ENCODE peak calls at places on chromosomes 1 and 21, in four cellular contexts. Y is K562, Z is HepG2, E is GM12878. P is an unnamed sample.
A peak's percentile ranks its signal among the peaks of the same experiment; 100 is the strongest.

GRCh38 chr1:19349999-19350398 is 37.9 kb downstream of the SLC66A1 start:
- DNase-seq in Y (no peak), Z (no peak), E (no peak), P (no peak)

GRCh38 chr1:107877092-107877491 is 87.9 kb downstream of the VAV3 start:
- DNase-seq in Y (no peak), Z (no peak), E (no peak), P (no peak)

GRCh38 chr1:192435704-192436103 is 118.9 kb downstream of the RGS21 start:
- DNase-seq in Y (no peak), Z (no peak), E (no peak), P (no peak)

GRCh38 chr21:21000576-21001175 is 2.5 kb downstream of the NCAM2 start:
- DNase-seq in Y (no peak), Z (no peak), E (no peak), P (no peak)

GRCh38 chr21:32467291-32467690 is 54.8 kb downstream of the EVA1C start:
- DNase-seq in Y (no peak), Z (no peak), E (no peak), P (peak; percentile 21)

GRCh38 chr1:226519741-226520598 is 28.6 kb upstream of the STUM start:
- DNase-seq in Y (no peak), Z (no peak), E (no peak), P (peak; percentile 35)

GRCh38 chr1:232635778-232636356 is 5.9 kb upstream of the SIPA1L2 start:
- DNase-seq in Y (peak; percentile 54), Z (peak; percentile 23), E (no peak), P (no peak)

GRCh38 chr21:26147535-26147934 is 23.0 kb downstream of the APP start:
- DNase-seq in Y (no peak), Z (no peak), E (no peak), P (no peak)

GRCh38 chr1:17277511-17278159 is 28.7 kb downstream of the PADI3 start:
- DNase-seq in Y (no peak), Z (no peak), E (no peak), P (no peak)

GRCh38 chr21:32946654-32947053 is 79.1 kb upstream of the OLIG2 start:
- DNase-seq in Y (no peak), Z (no peak), E (no peak), P (no peak)

GRCh38 chr1:33163621-33164071 is 18.2 kb downstream of the TRIM62 start:
- DNase-seq in Y (no peak), Z (no peak), E (no peak), P (peak; percentile 36)

GRCh38 chr1:109793486-109794318 is 30.0 kb upstream of the EPS8L3 start:
- DNase-seq in Y (no peak), Z (no peak), E (no peak), P (no peak)

GRCh38 chr1:155946633-155947219 is 5.3 kb downstream of the RXFP4 start:
- DNase-seq in Y (no peak), Z (no peak), E (no peak), P (no peak)

GRCh38 chr1:178931843-178932551 is 61.1 kb upstream of the ANGPTL1 start:
- DNase-seq in Y (no peak), Z (no peak), E (no peak), P (no peak)

GRCh38 chr1:39898648-39899603 is 2.8 kb downstream of the MYCL start:
- DNase-seq in Y (peak; percentile 99), Z (peak; percentile 82), E (no peak), P (peak; percentile 87)

GRCh38 chr1:246795906-246796694 is 71.9 kb downstream of the SCCPDH start:
- DNase-seq in Y (no peak), Z (no peak), E (no peak), P (no peak)

GRCh38 chr1:246792603-246793002 is 68.4 kb downstream of the SCCPDH start:
- DNase-seq in Y (no peak), Z (no peak), E (no peak), P (no peak)

GRCh38 chr1:246795094-246795671 is 71.0 kb downstream of the SCCPDH start:
- DNase-seq in Y (no peak), Z (no peak), E (no peak), P (peak; percentile 59)

GRCh38 chr1:246793331-246793890 is 69.2 kb downstream of the SCCPDH start:
- DNase-seq in Y (no peak), Z (no peak), E (no peak), P (no peak)

DNA sequence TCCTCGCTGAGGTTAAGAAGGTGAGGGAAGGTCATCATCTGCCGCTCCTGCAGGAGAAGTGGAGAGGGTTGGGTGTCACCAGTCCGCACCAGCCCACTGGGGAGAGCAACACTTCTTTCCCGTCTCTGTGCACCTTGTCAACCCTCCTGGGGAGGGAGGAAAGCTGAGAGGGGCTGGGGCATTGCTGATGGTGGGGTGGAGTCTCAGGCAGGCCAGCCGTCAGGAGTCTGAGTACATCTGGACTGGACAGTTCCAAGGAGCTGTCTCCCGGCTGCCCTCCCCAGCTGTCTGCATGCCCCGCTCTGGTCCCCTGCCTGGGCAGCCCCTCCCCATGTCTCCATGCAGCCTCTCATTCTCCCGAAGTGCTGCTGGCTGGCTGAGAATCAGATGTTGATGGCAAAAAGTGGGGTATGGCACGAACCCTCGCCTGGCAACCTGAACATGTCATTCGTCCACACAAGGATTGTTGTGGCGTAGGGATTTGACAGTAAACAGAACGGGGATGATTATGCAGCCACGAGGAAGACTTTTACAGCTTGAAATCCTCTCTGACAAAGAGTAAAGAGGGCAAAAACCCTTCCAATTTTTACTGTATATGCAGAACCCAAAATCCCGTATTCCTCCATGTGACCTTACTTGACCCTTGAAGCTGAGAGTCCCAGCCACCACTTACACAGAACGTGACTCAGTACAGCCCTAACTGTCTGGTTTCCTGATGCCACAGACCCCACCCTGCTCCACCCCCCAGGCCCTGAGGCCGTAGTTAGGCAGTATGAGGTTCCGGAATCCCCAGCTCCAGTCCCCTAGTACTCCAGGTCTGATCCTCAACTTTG is 70.3 kb downstream of the SCCPDH start:
- DNase-seq in Y (peak; percentile 48), Z (no peak), E (no peak), P (no peak)
- TF ChIP-seq ETV6 in Y (no peak), Z (no peak), E (no peak), P (no peak)

GRCh38 chr1:15148975-15149374 is 4.6 kb upstream of the TMEM51 start:
- DNase-seq in Y (no peak), Z (no peak), E (no peak), P (no peak)
- TF ChIP-seq ETV6 in Y (no peak), Z (no peak), E (no peak), P (no peak)

DNA sequence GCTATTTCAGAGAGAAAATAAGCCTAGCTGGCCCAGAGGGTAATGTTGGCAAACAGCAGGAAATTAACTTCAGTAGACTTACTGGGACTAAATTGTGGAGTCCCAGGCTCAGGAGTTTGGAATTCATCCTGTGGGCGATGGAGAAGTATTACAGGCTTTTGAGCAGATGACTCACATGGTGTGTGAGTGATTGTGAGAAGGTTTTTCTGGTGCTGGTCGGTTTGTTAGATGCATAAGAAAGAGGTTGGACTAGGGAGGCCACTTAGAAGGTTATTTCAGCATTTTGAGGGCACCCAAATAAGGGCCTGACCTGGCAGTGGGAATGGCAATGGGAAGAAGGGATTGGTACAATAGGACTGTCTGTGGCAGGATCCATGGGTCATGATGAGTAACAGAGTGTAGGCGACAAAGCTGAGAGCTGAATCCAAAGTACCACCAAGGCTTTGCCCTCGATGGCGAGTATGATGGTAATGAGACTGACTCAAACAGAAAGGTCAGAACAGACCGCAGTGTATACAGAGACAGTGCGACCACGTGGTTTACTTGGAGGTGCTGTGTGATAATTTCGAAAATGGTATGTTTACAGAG is 69.2 kb upstream of the KIF26B start:
- DNase-seq in Y (no peak), Z (peak; percentile 71), E (peak; percentile 7), P (no peak)
- TF ChIP-seq ETV6 in Y (no peak), Z (no peak), E (no peak), P (no peak)

GRCh38 chr1:7292714-7293419 is 478.2 kb upstream of the VAMP3 start:
- DNase-seq in Y (no peak), Z (no peak), E (no peak), P (no peak)
- TF ChIP-seq ETV6 in Y (no peak), Z (no peak), E (no peak), P (no peak)

DNA sequence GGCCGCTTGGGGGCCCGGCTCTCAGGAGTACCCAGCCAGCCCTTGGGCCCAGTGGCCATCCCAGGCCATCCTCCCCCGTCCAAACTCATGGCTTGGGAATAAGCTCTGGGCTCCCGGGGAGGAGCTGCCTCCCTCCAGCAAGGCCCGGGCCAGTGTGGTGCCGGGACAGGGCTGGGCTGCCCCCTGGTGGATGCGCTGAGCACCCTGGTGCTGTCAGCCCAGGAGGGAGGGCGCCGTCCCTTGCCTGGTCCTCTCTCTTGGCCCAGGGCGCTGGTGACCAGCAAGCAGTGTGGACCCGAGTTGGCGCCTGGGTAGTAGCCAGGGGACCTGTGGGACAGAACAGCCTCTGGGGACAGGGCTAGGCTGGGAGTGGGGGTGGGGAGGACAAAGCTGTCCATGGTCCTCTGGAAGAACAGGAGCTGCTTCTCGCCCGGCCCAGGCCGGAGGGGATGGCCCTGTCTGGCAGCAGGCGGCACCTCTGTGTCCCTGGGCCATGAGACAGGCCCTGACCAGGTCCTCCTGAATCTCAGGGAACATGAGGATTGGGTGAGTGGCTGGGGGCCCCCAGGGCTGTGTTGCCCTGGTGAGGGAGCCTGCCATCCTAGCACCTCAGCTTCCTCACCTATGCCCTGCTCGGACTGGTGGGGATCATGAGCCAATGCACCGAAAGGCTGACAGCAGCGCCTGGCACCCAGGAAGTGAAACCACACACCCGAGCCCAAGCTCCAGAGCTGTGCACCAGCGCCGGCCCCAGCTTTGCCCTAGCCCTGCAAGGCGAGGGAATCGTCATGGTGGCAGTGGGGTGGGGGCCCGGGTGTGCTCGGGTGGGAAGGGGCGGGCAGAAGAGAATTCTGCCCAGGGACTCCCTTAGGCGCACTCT is 9.4 kb downstream of the MORN1 start:
- DNase-seq in Y (peak; percentile 93), Z (peak; percentile 45), E (no peak), P (peak; percentile 87)
- TF ChIP-seq ETV6 in Y (no peak), Z (no peak), E (no peak), P (peak; percentile 47)

GRCh38 chr1:42930178-42931107 is 28.2 kb downstream of the SLC2A1 start:
- DNase-seq in Y (peak; percentile 7), Z (no peak), E (no peak), P (no peak)
- TF ChIP-seq ETV6 in Y (no peak), Z (no peak), E (no peak), P (no peak)

GRCh38 chr1:32051706-32052105 is 21.0 kb upstream of the TMEM39B start:
- DNase-seq in Y (no peak), Z (no peak), E (no peak), P (no peak)

GRCh38 chr1:32055426-32055825 is 17.3 kb upstream of the TMEM39B start:
- DNase-seq in Y (no peak), Z (no peak), E (no peak), P (no peak)

GRCh38 chr1:32048440-32048839 is 24.3 kb upstream of the TMEM39B start:
- DNase-seq in Y (no peak), Z (no peak), E (no peak), P (no peak)

GRCh38 chr1:32056598-32056997 is 16.1 kb upstream of the TMEM39B start:
- DNase-seq in Y (no peak), Z (no peak), E (no peak), P (no peak)

DNA sequence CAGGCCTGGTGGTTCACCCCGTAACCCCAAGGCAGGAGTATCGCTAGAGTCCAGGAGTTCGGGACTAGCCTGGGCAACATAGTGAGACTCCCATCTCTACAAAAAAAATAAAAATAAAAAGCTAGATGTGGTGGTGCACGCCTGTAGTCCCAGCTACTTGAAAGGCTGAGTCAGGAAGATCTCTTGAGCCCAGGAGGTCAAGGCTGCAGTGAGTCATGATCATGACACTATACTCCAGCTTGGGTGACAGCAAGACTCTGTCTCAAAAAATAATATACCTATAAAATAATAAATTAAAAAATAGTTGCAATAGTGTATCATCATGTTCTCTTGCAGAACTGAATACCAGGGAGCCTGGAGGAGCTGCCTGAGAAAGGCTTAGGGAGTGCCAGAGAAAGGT is 19.9 kb upstream of the TMEM39B start:
- DNase-seq in Y (no peak), Z (no peak), E (no peak), P (no peak)
- TF ChIP-seq ETV6 in Y (no peak), Z (no peak), E (no peak), P (no peak)

P was measured in WTC11.